ENCODE peak calls at places on chromosomes 3 and 15, in four cellular contexts. D is right atrium auricular region, Z is body of pancreas, Y is AG04450. B is an unnamed sample.

GRCh38 chr15:44468713-44469385 is 41.4 kb downstream of the CTDSPL2 start:
- DNase-seq in Z (no peak), Y (peak), D (no peak), B (peak)

GRCh38 chr3:129022114-129022994 is 21.2 kb downstream of the EFCC1 start:
- DNase-seq in D (no peak), Y (peak), Z (peak), B (peak)

GRCh38 chr15:97259943-97260342 is 700.6 kb upstream of the ARRDC4 start:
- DNase-seq in Z (no peak), Y (no peak), D (no peak), B (no peak)

GRCh38 chr3:96331341-96331740 is 483.1 kb upstream of the EPHA6 start:
- DNase-seq in Y (no peak), D (no peak), Z (no peak), B (no peak)

GRCh38 chr15:36472672-36473071 is 106.8 kb upstream of the CDIN1 start:
- DNase-seq in Y (no peak), D (no peak), Z (no peak), B (peak)

GRCh38 chr15:28896944-28897343 is 11.2 kb downstream of the APBA2 start:
- DNase-seq in D (no peak), Y (peak), Z (no peak), B (peak)

GRCh38 chr3:102089904-102090492 is 240.7 kb downstream of the NFKBIZ start:
- DNase-seq in Y (peak), Z (no peak), D (no peak), B (peak)

GRCh38 chr15:61921093-61921492 is 139.2 kb downstream of the VPS13C start:
- DNase-seq in Y (no peak), Z (no peak), D (no peak), B (peak)

GRCh38 chr15:78830514-78831228 is 19.4 kb upstream of the ADAMTS7 start:
- DNase-seq in D (no peak), Z (no peak), Y (no peak), B (no peak)

GRCh38 chr15:66825139-66825538 is 123.1 kb downstream of the SMAD6 start:
- DNase-seq in D (no peak), Y (no peak), Z (no peak), B (no peak)

GRCh38 chr3:183988216-183988790 is 29.4 kb downstream of the ABCC5 start:
- DNase-seq in D (no peak), Y (peak), Z (no peak), B (peak)

GRCh38 chr3:194058189-194058571 is 77.8 kb upstream of the HES1 start:
- DNase-seq in Z (peak), Y (no peak), D (peak), B (peak)

GRCh38 chr3:165201964-165202363 is 5.8 kb upstream of the SLITRK3 start:
- DNase-seq in Z (no peak), Y (no peak), D (no peak), B (no peak)

GRCh38 chr3:170033489-170033888 is 4.3 kb upstream of the GPR160 start:
- DNase-seq in Z (peak), Y (no peak), D (no peak), B (no peak)

GRCh38 chr15:87623832-87624231 is 632.7 kb downstream of the NTRK3 start:
- DNase-seq in Y (no peak), Z (no peak), D (no peak), B (no peak)

GRCh38 chr3:15427981-15428380 is 583 bp downstream of the EAF1 start:
- DNase-seq in Z (no peak), Y (no peak), D (no peak), B (no peak)

GRCh38 chr3:146222204-146223046 is 28.5 kb downstream of the PLSCR4 start:
- DNase-seq in Y (no peak), D (no peak), Z (peak), B (peak)

GRCh38 chr3:188421151-188421821 is 267.3 kb downstream of the LPP start:
- DNase-seq in Y (peak), Z (no peak), D (no peak), B (peak)

GRCh38 chr3:129003578-129004112 is 2.5 kb downstream of the EFCC1 start:
- DNase-seq in D (no peak), Z (peak), Y (no peak), B (no peak)

GRCh38 chr15:78640840-78641733 is at the start of gene CHRNB4:
- DNase-seq in D (no peak), Z (no peak), Y (no peak), B (no peak)

GRCh38 chr3:112685435-112685834 is 44.5 kb upstream of the CCDC80 start:
- DNase-seq in D (no peak), Y (peak), Z (no peak), B (peak)

GRCh38 chr3:137110392-137110996 is 152.7 kb downstream of the IL20RB start:
- DNase-seq in Y (no peak), Z (peak), D (no peak), B (peak)

GRCh38 chr15:77959094-77959879 is 118.2 kb downstream of the TBC1D2B start:
- DNase-seq in Y (peak), Z (peak), D (peak), B (peak)

GRCh38 chr15:75112278-75112847 is 89.0 kb downstream of the PPCDC start:
- DNase-seq in Y (no peak), D (no peak), Z (no peak), B (no peak)

GRCh38 chr3:141681390-141681780 is 56.7 kb upstream of the RNF7 start:
- DNase-seq in D (no peak), Z (no peak), Y (no peak), B (no peak)

GRCh38 chr3:141373232-141373631 is 4.9 kb downstream of the ZBTB38 start:
- DNase-seq in Y (no peak), Z (no peak), D (no peak), B (peak)

GRCh38 chr3:10363935-10364334 is 43.0 kb upstream of the SEC13 start:
- DNase-seq in D (no peak), Y (no peak), Z (no peak), B (no peak)

GRCh38 chr3:54830658-54831057 is 97.2 kb downstream of the LRTM1 start:
- DNase-seq in D (no peak), Z (no peak), Y (no peak), B (peak)

GRCh38 chr3:193240850-193241706 is at the start of gene PLAAT1:
- DNase-seq in Y (no peak), D (no peak), Z (peak), B (peak)

GRCh38 chr3:190053919-190054672 is 66.6 kb downstream of the P3H2 start:
- DNase-seq in Z (no peak), D (no peak), Y (no peak), B (peak)

GRCh38 chr15:45144775-45145174 is 15.0 kb downstream of the DUOX1 start:
- DNase-seq in Y (no peak), D (no peak), Z (no peak), B (no peak)

GRCh38 chr15:63308947-63309346 is 31.5 kb downstream of the APH1B start:
- DNase-seq in Y (no peak), D (no peak), Z (no peak), B (no peak)

GRCh38 chr15:67149859-67150824 is 84.7 kb downstream of the SMAD3 start:
- DNase-seq in D (peak), Z (peak), Y (peak), B (peak)

GRCh38 chr15:98668566-98669308 is 20.4 kb downstream of the IGF1R start:
- DNase-seq in Z (no peak), Y (no peak), D (no peak), B (peak)

GRCh38 chr3:170555329-170555728 is 30.5 kb downstream of the SLC7A14 start:
- DNase-seq in D (no peak), Z (no peak), Y (no peak), B (peak)

GRCh38 chr3:134038071-134038491 is 8.4 kb upstream of the SLCO2A1 start:
- DNase-seq in D (no peak), Y (no peak), Z (no peak), B (no peak)

GRCh38 chr3:113268306-113268705 is 56.9 kb downstream of the BOC start:
- DNase-seq in Z (no peak), D (no peak), Y (no peak), B (no peak)

GRCh38 chr15:59491062-59491461 is 53.1 kb downstream of the FAM81A start:
- DNase-seq in Z (no peak), Y (no peak), D (no peak), B (no peak)

GRCh38 chr3:28476194-28476593 is 127.6 kb upstream of the AZI2 start:
- DNase-seq in Y (peak), D (no peak), Z (no peak), B (peak)
- TF ChIP-seq CTCF in Y (peak), D (peak), Z (peak), B (peak)

GRCh38 chr3:13013994-13014754 is 59.1 kb downstream of the IQSEC1 start:
- DNase-seq in D (no peak), Z (no peak), Y (no peak), B (no peak)

GRCh38 chr3:13014755-13015285 is 58.4 kb downstream of the IQSEC1 start:
- DNase-seq in D (no peak), Z (no peak), Y (no peak), B (no peak)

GRCh38 chr3:13012228-13012691 is 61.0 kb downstream of the IQSEC1 start:
- DNase-seq in Y (no peak), Z (peak), D (peak), B (no peak)

GRCh38 chr3:13013151-13013561 is 60.1 kb downstream of the IQSEC1 start:
- DNase-seq in Z (no peak), Y (no peak), D (no peak), B (no peak)

GRCh38 chr3:13013595-13013993 is 59.6 kb downstream of the IQSEC1 start:
- DNase-seq in Y (no peak), D (no peak), Z (no peak), B (no peak)
- H3K4me3 ChIP-seq in Y (no peak), D (no peak), Z (no peak), B (no peak)

GRCh38 chr3:52845691-52846426 is 11.0 kb upstream of the MUSTN1 start:
- DNase-seq in Y (no peak), D (no peak), Z (no peak), B (no peak)
- TF ChIP-seq CTCF in Y (peak), D (peak), Z (no peak), B (peak)

DNA sequence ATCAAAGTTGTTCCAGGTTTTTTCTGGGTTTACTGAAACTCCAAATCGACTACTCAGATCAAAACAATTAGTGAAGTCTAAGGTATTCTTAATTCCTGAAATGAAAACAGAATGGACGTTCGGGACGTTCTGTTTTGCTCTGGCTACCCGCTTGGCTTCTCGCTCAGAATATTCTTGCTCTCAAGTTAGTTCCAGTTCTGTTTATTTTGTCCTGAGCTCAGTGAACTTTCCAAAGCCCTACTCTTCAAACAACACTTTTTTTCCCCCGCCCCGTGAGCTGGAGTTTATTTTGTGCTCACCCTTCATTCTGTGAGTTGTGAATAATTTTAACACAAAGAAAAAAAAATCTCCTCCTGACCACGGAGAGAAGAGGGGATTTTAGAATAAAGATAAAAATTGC is 72.6 kb downstream of the SAMMSON start:
- DNase-seq in Y (no peak), Z (no peak), D (no peak), B (no peak)
- H3K4me3 ChIP-seq in Y (no peak), Z (no peak), D (no peak), B (no peak)

GRCh38 chr3:57949779-57950618 is 58.2 kb upstream of the FLNB start:
- DNase-seq in Z (peak), Y (no peak), D (no peak), B (peak)
- TF ChIP-seq CTCF in Z (peak), Y (no peak), D (no peak), B (peak)

B was measured in fibroblast of mammary gland.